ENCODE peak calls at places on chromosomes 12 and 14, in nine cellular contexts. O is spleen, D is right lobe of liver, N is prostate gland, S is body of pancreas, Y is stomach, H is breast epithelium, E is sigmoid colon, B is transverse colon. M is an unnamed sample.
A peak's percentile ranks its signal among the peaks of the same experiment; 100 is the strongest.

GRCh38 chr14:96909841-96910364 is 112.7 kb downstream of the VRK1 start:
- DNase-seq in D (no peak), O (no peak), B (no peak), E (no peak), N (no peak), Y (no peak), S (no peak), H (no peak), M (no peak)

GRCh38 chr14:102046337-102047278 is 40.2 kb downstream of the HSP90AA1 start:
- DNase-seq in H (peak; percentile 90), Y (peak; percentile 92), N (peak; percentile 92), O (peak; percentile 82), S (peak; percentile 94), E (peak; percentile 93), B (peak; percentile 90), D (peak; percentile 73), M (peak; percentile 26)

GRCh38 chr14:56868660-56869059 is 58.4 kb upstream of the OTX2 start:
- DNase-seq in D (no peak), Y (no peak), S (no peak), B (no peak), O (no peak), E (no peak), N (no peak), H (no peak), M (no peak)

GRCh38 chr14:103204852-103205540 is 81.7 kb downstream of the TNFAIP2 start:
- DNase-seq in Y (no peak), D (no peak), N (no peak), S (no peak), E (peak; percentile 12), B (no peak), H (no peak), O (no peak), M (no peak)

GRCh38 chr14:51258788-51259187 is 18.7 kb downstream of the TMX1 start:
- DNase-seq in S (no peak), H (no peak), O (no peak), B (no peak), E (no peak), D (no peak), Y (no peak), N (no peak), M (no peak)

GRCh38 chr12:38919191-38919590 is 13.8 kb upstream of the CPNE8 start:
- DNase-seq in H (no peak), S (no peak), O (no peak), B (no peak), E (no peak), D (no peak), N (no peak), Y (no peak), M (no peak)

GRCh38 chr12:82461393-82461792 is 103.1 kb downstream of the METTL25 start:
- DNase-seq in N (no peak), E (no peak), O (no peak), D (no peak), H (no peak), B (no peak), Y (no peak), S (no peak), M (no peak)

GRCh38 chr14:68584786-68585185 is 208.1 kb downstream of the ZFP36L1 start:
- DNase-seq in N (no peak), S (no peak), H (no peak), Y (no peak), D (no peak), B (no peak), E (no peak), O (no peak), M (no peak)

GRCh38 chr14:73728106-73729014 is 14.2 kb upstream of the PNMA1 start:
- DNase-seq in H (peak; percentile 58), Y (peak; percentile 91), O (peak; percentile 94), D (peak; percentile 88), S (peak; percentile 84), B (peak; percentile 94), N (peak; percentile 67), E (peak; percentile 92), M (peak; percentile 94)

GRCh38 chr14:34465069-34465859 is 3.2 kb upstream of the SPTSSA start:
- DNase-seq in H (peak; percentile 7), O (no peak), N (no peak), B (no peak), D (no peak), E (no peak), S (no peak), Y (no peak), M (no peak)

GRCh38 chr12:68122236-68122920 is 37.2 kb downstream of the IFNG start:
- DNase-seq in N (no peak), Y (no peak), H (no peak), S (no peak), D (no peak), B (no peak), O (no peak), E (no peak), M (no peak)

GRCh38 chr12:23536293-23536692 is 413.2 kb downstream of the SOX5 start:
- DNase-seq in E (no peak), H (no peak), S (no peak), D (no peak), O (peak; percentile 85), Y (no peak), B (no peak), N (no peak), M (peak; percentile 84)

GRCh38 chr14:101230161-101230850 is 326.8 kb upstream of the RTL1 start:
- DNase-seq in Y (no peak), B (no peak), S (peak; percentile 4), D (no peak), E (no peak), O (no peak), N (no peak), H (no peak), M (no peak)

GRCh38 chr12:125218952-125219351 is 153.7 kb downstream of the AACS start:
- DNase-seq in O (no peak), B (no peak), S (no peak), D (no peak), Y (no peak), H (no peak), E (no peak), N (no peak), M (no peak)

GRCh38 chr14:100531152-100531551 is 56.1 kb downstream of the BEGAIN start:
- DNase-seq in N (no peak), H (no peak), B (no peak), Y (no peak), D (peak; percentile 20), E (peak; percentile 44), S (no peak), O (peak; percentile 55), M (no peak)

GRCh38 chr14:102939820-102940561 is 17.5 kb downstream of the AMN start:
- DNase-seq in N (peak; percentile 45), H (peak; percentile 67), D (peak; percentile 90), Y (peak; percentile 89), E (no peak), B (peak; percentile 73), O (no peak), S (no peak), M (no peak)

GRCh38 chr14:55366271-55366670 is 45.4 kb downstream of the ATG14 start:
- DNase-seq in Y (no peak), N (peak; percentile 43), B (no peak), D (no peak), S (no peak), E (no peak), O (no peak), H (no peak), M (no peak)

GRCh38 chr12:6535697-6535946 is 1.3 kb downstream of the GAPDH start:
- DNase-seq in N (no peak), S (no peak), E (no peak), O (no peak), D (no peak), H (no peak), Y (no peak), B (no peak), M (no peak)

GRCh38 chr14:34496007-34496678 is 34.1 kb upstream of the SPTSSA start:
- DNase-seq in D (no peak), O (no peak), H (no peak), N (no peak), Y (peak; percentile 21), B (no peak), E (peak; percentile 78), S (peak; percentile 24), M (peak; percentile 15)

GRCh38 chr12:18141583-18141982 is 51.6 kb upstream of the RERGL start:
- DNase-seq in N (peak; percentile 9), B (no peak), H (no peak), D (no peak), O (no peak), E (no peak), S (no peak), Y (no peak), M (no peak)

DNA sequence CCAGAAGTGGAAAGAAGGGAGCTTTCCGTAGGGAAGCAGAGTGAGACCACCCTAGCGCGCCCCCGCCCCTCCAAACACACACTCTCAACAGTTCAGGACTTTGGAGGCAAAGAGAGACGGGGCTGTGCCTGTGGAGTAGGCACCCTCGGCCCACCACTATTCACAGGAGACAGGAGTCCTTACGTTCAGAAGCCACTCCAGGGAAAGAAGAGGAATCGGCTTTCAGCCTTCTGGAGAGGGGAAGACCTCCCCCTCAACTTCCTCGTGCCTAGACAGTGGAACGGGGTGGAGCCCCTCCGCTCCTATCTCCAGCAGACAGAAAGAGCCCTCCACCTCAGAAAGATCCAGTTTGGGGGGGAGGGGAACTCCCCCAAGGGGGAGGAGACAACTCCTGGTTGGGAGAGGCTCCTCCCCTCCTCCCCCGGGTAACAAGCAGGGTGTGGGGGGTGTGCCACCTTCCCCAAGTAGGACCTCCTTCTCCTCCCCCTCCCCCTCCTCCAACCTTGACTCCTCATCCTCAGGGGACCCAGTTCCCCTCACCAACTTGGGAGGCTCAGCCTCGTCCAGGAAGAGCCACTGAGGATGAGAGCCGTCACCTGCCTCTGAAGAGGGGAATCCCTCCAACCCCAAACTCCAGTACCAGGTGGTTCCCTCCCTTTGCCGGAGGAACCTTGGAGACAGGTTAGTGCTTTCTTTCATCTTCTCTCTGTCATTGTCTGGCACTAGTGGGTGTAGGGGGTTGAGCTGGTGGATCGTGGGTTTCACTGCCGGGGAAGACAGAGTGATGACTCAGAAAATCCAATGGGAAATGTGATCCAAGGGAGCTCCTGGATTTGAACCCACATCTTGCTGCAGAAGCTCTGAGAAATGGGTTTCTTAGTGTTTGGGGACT is 883 bp downstream of the FOXJ2 start:
- DNase-seq in H (peak; percentile 49), E (peak; percentile 87), B (peak; percentile 55), O (peak; percentile 79), D (no peak), S (peak; percentile 29), N (peak; percentile 64), Y (no peak), M (no peak)
- TF ChIP-seq POLR2A in H (no peak), E (peak; percentile 54), B (no peak), O (no peak), D (no peak), S (no peak), N (peak; percentile 58), Y (no peak), M (no peak)

GRCh38 chr14:28142400-28143015 is 624.1 kb upstream of the FOXG1 start:
- DNase-seq in D (no peak), N (no peak), Y (no peak), O (no peak), H (no peak), E (no peak), B (no peak), S (no peak), M (no peak)
- TF ChIP-seq CTCF in D (peak; percentile 6), N (no peak), Y (no peak), O (no peak), H (no peak), E (no peak), B (peak; percentile 12), S (no peak), M (no peak)

GRCh38 chr12:94592080-94592479 is 58.3 kb downstream of the TMCC3 start:
- DNase-seq in H (no peak), O (no peak), E (no peak), S (no peak), D (no peak), B (no peak), N (peak; percentile 71), Y (no peak), M (no peak)
- H3K4me1 ChIP-seq in H (no peaks in the 10 kb centered on the region), O (no peaks in the 10 kb centered on the region), E (peaks cover 22% of the 10 kb centered on the region), S (no peaks in the 10 kb centered on the region), D (no peaks in the 10 kb centered on the region), B (peaks cover 41% of the 10 kb centered on the region), N (peaks cover 23% of the 10 kb centered on the region), Y (peaks cover 15% of the 10 kb centered on the region), M (no peaks in the 10 kb centered on the region)

GRCh38 chr12:56687225-56688128 is 607 bp downstream of the PTGES3 start:
- DNase-seq in Y (peak; percentile 64), O (peak; percentile 94), S (peak; percentile 65), H (peak; percentile 62), D (peak; percentile 79), E (peak; percentile 81), B (peak; percentile 69), N (peak; percentile 66), M (peak; percentile 67)
- TF ChIP-seq POLR2A in Y (no peak), O (no peak), S (no peak), H (no peak), D (no peak), E (no peak), B (no peak), N (no peak), M (no peak)

M was measured in Peyer's patch.